ENCODE peak calls at places on chromosomes 11 and 22, in seven cellular contexts. E is HepG2, H is H1, K is K562, Q is GM12892, T is SK-N-SH, B is GM12878. F is an unnamed sample.
A peak's percentile ranks its signal among the peaks of the same experiment; 100 is the strongest.

GRCh38 chr11:7575841-7576451 is 62.1 kb downstream of the PPFIBP2 start:
- DNase-seq in K (no peak), H (no peak), E (peak; percentile 26), T (peak; percentile 18), B (no peak), Q (no peak), F (no peak)

GRCh38 chr11:27945323-27945722 is 162.6 kb downstream of the KIF18A start:
- DNase-seq in K (no peak), T (no peak), H (no peak), Q (no peak), E (no peak), B (no peak), F (no peak)

GRCh38 chr11:95299078-95299611 is 68.1 kb upstream of the SESN3 start:
- DNase-seq in Q (no peak), H (no peak), B (no peak), E (no peak), T (no peak), K (no peak), F (no peak)

GRCh38 chr11:102196816-102197215 is 86.6 kb downstream of the YAP1 start:
- DNase-seq in B (no peak), Q (no peak), H (no peak), K (no peak), T (no peak), E (no peak), F (no peak)

GRCh38 chr22:24200616-24201212 is 19.4 kb downstream of the SUSD2 start:
- DNase-seq in B (no peak), K (no peak), T (peak; percentile 6), Q (no peak), E (peak; percentile 86), H (no peak), F (no peak)

GRCh38 chr11:119195680-119196079 is 10.4 kb downstream of the NHERF4 start:
- DNase-seq in K (peak; percentile 64), T (peak; percentile 50), B (no peak), Q (no peak), E (peak; percentile 43), H (peak; percentile 76), F (no peak)

GRCh38 chr11:131408011-131408640 is 37.7 kb downstream of the NTM start:
- DNase-seq in K (no peak), Q (peak; percentile 13), B (no peak), T (peak; percentile 45), E (peak; percentile 38), H (peak; percentile 23), F (peak; percentile 11)

GRCh38 chr11:94740975-94741707 is 27.0 kb upstream of the AMOTL1 start:
- DNase-seq in B (no peak), T (peak; percentile 82), Q (no peak), K (peak; percentile 27), E (peak; percentile 41), H (no peak), F (peak; percentile 19)

GRCh38 chr11:63944987-63945386 is 6.2 kb downstream of the NAA40 start:
- DNase-seq in K (no peak), B (no peak), E (peak; percentile 43), T (peak; percentile 33), H (no peak), Q (no peak), F (no peak)

GRCh38 chr11:14189874-14190273 is 169.1 kb downstream of the RRAS2 start:
- DNase-seq in H (no peak), Q (no peak), E (no peak), B (no peak), K (no peak), T (no peak), F (no peak)

GRCh38 chr11:57424802-57425564 is 1.9 kb downstream of the SLC43A3 start:
- DNase-seq in B (peak; percentile 95), K (peak; percentile 72), E (peak; percentile 20), Q (peak; percentile 64), H (no peak), T (no peak), F (peak; percentile 60)

GRCh38 chr11:124762624-124763155 is 600 bp upstream of the ESAM start:
- DNase-seq in E (no peak), B (no peak), T (peak; percentile 79), H (no peak), K (peak; percentile 74), Q (no peak), F (no peak)

DNA sequence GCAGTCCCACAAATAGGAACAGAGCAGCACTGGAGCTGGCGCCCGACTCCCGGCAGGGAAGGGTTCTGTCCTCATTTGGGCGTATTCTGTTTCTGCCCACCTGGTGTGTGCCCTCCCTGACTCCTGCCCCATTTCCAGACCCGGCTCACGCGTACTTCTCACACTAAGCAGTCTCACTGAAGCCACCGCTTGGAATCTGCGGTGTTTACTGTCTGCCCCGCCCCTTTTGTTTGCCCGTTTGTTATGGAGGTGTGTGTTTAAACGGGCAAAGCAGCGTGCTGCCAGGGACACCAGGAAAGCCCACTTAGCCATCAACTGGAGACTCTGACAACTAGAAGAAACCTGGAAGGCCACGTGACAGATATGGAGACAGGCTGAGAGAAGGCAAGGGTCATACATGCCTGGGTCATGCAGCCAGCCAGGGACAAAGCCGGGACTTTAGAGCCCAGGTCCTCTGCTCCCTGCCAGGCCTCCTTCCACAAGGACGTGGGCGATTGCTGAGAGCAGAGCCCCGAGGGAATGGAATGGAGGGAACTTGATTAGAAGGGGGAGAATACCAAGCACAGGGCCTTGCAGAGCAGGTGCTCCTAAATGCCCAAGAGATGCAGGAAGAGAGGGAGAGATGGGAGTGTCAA is 8.7 kb upstream of the EFCAB6 start:
- DNase-seq in K (no peak), T (no peak), Q (no peak), E (no peak), B (no peak), H (no peak), F (no peak)
- TF ChIP-seq TAF1 in K (no peak), T (no peak), Q (no peak), E (no peak), B (no peak), H (no peak), F (no peak)

GRCh38 chr11:612201-612960 is 3.4 kb downstream of the IRF7 start:
- DNase-seq in B (no peak), T (no peak), H (no peak), K (no peak), Q (no peak), E (peak; percentile 29), F (no peak)

GRCh38 chr11:614583-615452 is 932 bp downstream of the IRF7 start:
- DNase-seq in B (no peak), E (no peak), H (no peak), T (no peak), K (no peak), Q (no peak), F (no peak)

GRCh38 chr11:612961-613300 is 2.8 kb downstream of the IRF7 start:
- DNase-seq in H (no peak), E (no peak), Q (no peak), B (no peak), T (no peak), K (no peak), F (no peak)

GRCh38 chr11:614091-614582 is 1.6 kb downstream of the IRF7 start:
- DNase-seq in Q (no peak), B (no peak), T (no peak), E (no peak), H (no peak), K (no peak), F (no peak)

GRCh38 chr11:613369-613968 is 2.3 kb downstream of the IRF7 start:
- DNase-seq in H (peak; percentile 64), B (no peak), Q (peak; percentile 74), E (no peak), T (peak; percentile 88), K (peak; percentile 89), F (peak; percentile 72)
- TF ChIP-seq TAF1 in H (no peak), B (no peak), Q (no peak), E (no peak), T (no peak), K (no peak), F (peak; percentile 28)

GRCh38 chr22:44648085-44648820 is 53.8 kb upstream of the PRR5 start:
- DNase-seq in E (no peak), K (no peak), B (no peak), Q (no peak), T (peak; percentile 8), H (no peak), F (no peak)
- TF ChIP-seq TAF1 in E (no peak), K (no peak), B (no peak), Q (no peak), T (no peak), H (no peak), F (no peak)

GRCh38 chr11:66288866-66289547 is at the start of gene YIF1A:
- DNase-seq in Q (peak; percentile 100), K (peak; percentile 96), E (peak; percentile 99), B (peak; percentile 98), T (peak; percentile 98), H (peak; percentile 98), F (peak; percentile 100)

GRCh38 chr11:66290332-66290629 is 1.3 kb upstream of the YIF1A start:
- DNase-seq in E (no peak), K (no peak), B (no peak), Q (no peak), H (no peak), T (no peak), F (no peak)

GRCh38 chr11:66291303-66291705 is 390 bp upstream of the TMEM151A start:
- DNase-seq in T (peak; percentile 52), B (no peak), Q (no peak), H (no peak), E (no peak), K (no peak), F (no peak)

GRCh38 chr11:66288138-66288865 is 641 bp downstream of the YIF1A start:
- DNase-seq in H (no peak), E (peak; percentile 39), K (no peak), Q (no peak), B (no peak), T (peak; percentile 49), F (no peak)

GRCh38 chr11:66289548-66290331 is 797 bp upstream of the YIF1A start:
- DNase-seq in B (peak; percentile 45), E (no peak), H (no peak), T (no peak), Q (peak; percentile 90), K (peak; percentile 83), F (peak; percentile 90)
- TF ChIP-seq TAF1 in B (no peak), E (no peak), H (no peak), T (no peak), Q (peak; percentile 22), K (no peak), F (no peak)

GRCh38 chr11:726278-726915 is 20.4 kb downstream of the EPS8L2 start:
- DNase-seq in T (peak; percentile 71), E (no peak), Q (peak; percentile 72), H (no peak), K (peak; percentile 95), B (no peak), F (no peak)
- TF ChIP-seq TAF1 in T (no peak), E (no peak), Q (no peak), H (no peak), K (peak; percentile 45), B (no peak), F (no peak)

DNA sequence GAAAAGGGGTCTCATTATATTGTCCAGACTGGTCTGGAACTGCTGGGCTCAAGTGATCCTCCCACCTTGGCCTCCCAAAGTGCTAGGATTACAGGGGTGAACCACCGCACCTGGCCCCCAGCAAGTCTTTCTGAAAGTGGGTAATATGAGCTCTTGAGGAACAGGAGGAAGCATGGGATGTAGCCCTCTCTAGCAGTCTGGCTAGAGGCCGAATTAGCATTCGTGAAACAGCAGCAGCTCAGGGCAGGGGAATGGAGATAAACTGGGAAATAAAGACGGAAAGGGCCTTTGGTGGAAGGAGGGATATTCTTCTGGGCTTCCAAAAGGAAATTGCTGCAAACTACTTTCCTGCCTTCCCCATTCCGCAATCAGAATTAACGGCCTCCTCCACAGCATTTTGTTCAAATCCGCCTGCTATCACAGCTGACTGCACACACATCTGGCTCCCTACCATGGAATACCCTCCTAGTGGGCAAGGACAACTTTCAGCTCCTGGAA is 44.3 kb downstream of the MICAL3 start:
- DNase-seq in H (no peak), Q (no peak), T (no peak), K (no peak), E (no peak), B (no peak), F (no peak)
- TF ChIP-seq TAF1 in H (no peak), Q (no peak), T (no peak), K (no peak), E (no peak), B (no peak), F (no peak)